ENCODE peak calls at places on chromosome 10, in ten cellular contexts. A is A549; U is fibroblast of lung; N is CD8-positive, alpha-beta memory T cell; R is right atrium auricular region; X is GM23248; H is neural progenitor cell; O is Karpas-422; B is SK-N-SH; I is AG04450. G is an unnamed sample.

GRCh38 chr10:624605-625334 is 64.7 kb downstream of the DIP2C start:
- DNase-seq in I (peak; percentile 57), U (peak; percentile 91), X (peak; percentile 89), B (peak; percentile 59), H (peak; percentile 61), A (no peak), O (no peak), R (peak; percentile 86), N (no peak), G (peak; percentile 88)

GRCh38 chr10:75353183-75353582 is 48.4 kb downstream of the ZNF503 start:
- DNase-seq in U (no peak), H (no peak), O (no peak), R (no peak), I (no peak), N (no peak), X (no peak), A (no peak), B (no peak), G (no peak)

GRCh38 chr10:50275650-50276235 is 24.4 kb upstream of the ASAH2 start:
- DNase-seq in O (peak; percentile 61), A (peak; percentile 18), N (peak; percentile 49), H (peak; percentile 59), I (no peak), B (peak; percentile 5), U (no peak), X (peak; percentile 47), R (no peak), G (peak; percentile 36)

GRCh38 chr10:99983280-99983988 is 26.3 kb downstream of the DNMBP start:
- DNase-seq in B (peak; percentile 73), X (peak; percentile 89), U (peak; percentile 57), H (no peak), N (no peak), O (peak; percentile 74), A (no peak), R (no peak), I (no peak), G (no peak)

GRCh38 chr10:50634479-50634878 is 10.7 kb upstream of the SGMS1 start:
- DNase-seq in R (no peak), B (no peak), A (no peak), N (no peak), I (no peak), O (no peak), H (no peak), U (no peak), X (no peak), G (no peak)

GRCh38 chr10:70355234-70356021 is 27.0 kb downstream of the LRRC20 start:
- DNase-seq in R (no peak), O (peak; percentile 76), N (no peak), I (no peak), U (no peak), A (no peak), H (peak; percentile 82), X (no peak), B (no peak), G (no peak)

GRCh38 chr10:92110039-92110794 is 180.7 kb downstream of the CPEB3 start:
- DNase-seq in B (no peak), O (no peak), X (peak; percentile 50), H (no peak), N (no peak), I (no peak), U (peak; percentile 80), R (no peak), A (no peak), G (peak; percentile 35)

GRCh38 chr10:47048533-47048905 is 137.3 kb downstream of the PTPN20 start:
- DNase-seq in B (no peak), A (no peak), I (no peak), X (peak; percentile 23), N (no peak), R (no peak), H (peak; percentile 39), U (no peak), O (no peak), G (peak; percentile 39)

GRCh38 chr10:32437334-32437733 is 8.6 kb upstream of the CCDC7 start:
- DNase-seq in N (no peak), R (no peak), H (no peak), I (no peak), A (no peak), B (no peak), X (peak; percentile 72), U (no peak), O (no peak), G (no peak)

GRCh38 chr10:70964281-70964680 is 75.9 kb upstream of the PCBD1 start:
- DNase-seq in X (no peak), I (no peak), O (no peak), A (no peak), R (no peak), N (no peak), H (no peak), B (no peak), U (no peak), G (no peak)

DNA sequence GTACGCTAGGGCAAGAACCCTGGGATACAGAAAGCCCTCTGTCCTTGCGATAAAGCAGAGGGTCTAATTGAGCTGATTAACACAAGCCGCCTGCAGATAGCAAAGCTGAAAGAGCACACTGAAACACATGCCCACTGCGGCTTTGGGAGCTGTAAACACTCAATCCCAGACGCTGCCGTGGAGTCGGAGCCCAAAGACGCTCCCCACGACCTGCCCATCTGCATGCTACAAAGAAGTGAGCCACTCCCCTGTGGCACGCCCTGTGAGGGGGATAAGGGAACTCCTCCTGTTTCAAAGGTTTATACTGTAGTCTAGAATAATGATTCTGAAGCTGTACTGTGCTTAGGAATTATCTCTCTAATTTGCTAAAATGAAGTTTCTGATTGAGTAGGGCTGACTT is 985.6 kb upstream of the GHITM start:
- DNase-seq in U (no peak), B (no peak), N (no peak), R (no peak), A (no peak), H (peak; percentile 15), I (no peak), X (no peak), O (no peak), G (no peak)
- H3K9me3 ChIP-seq in U (no peaks in the 10 kb centered on the region), B (no peaks in the 10 kb centered on the region), N (no peaks in the 10 kb centered on the region), R (no peaks in the 10 kb centered on the region), A (no peaks in the 10 kb centered on the region), H (no peaks in the 10 kb centered on the region), I (peaks cover 13% of the 10 kb centered on the region), X (no peaks in the 10 kb centered on the region), O (no peaks in the 10 kb centered on the region), G (no peaks in the 10 kb centered on the region)

GRCh38 chr10:131396108-131397010 is 84.8 kb upstream of the TCERG1L start:
- DNase-seq in A (no peak), O (peak; percentile 45), R (no peak), N (no peak), X (peak; percentile 2), B (peak; percentile 57), I (no peak), U (no peak), H (peak; percentile 26), G (no peak)

GRCh38 chr10:131387018-131387529 is 75.6 kb upstream of the TCERG1L start:
- DNase-seq in R (no peak), B (no peak), O (no peak), I (no peak), A (no peak), U (no peak), H (no peak), X (no peak), N (no peak), G (no peak)

GRCh38 chr10:131391991-131392390 is 80.5 kb upstream of the TCERG1L start:
- DNase-seq in N (no peak), B (no peak), I (no peak), R (no peak), U (no peak), A (no peak), X (no peak), H (no peak), O (no peak), G (no peak)
- H3K9me3 ChIP-seq in N (no peaks in the 10 kb centered on the region), B (no peaks in the 10 kb centered on the region), I (peaks cover 86% of the 10 kb centered on the region), R (no peaks in the 10 kb centered on the region), U (no peaks in the 10 kb centered on the region), A (no peaks in the 10 kb centered on the region), X (no peaks in the 10 kb centered on the region), H (no peaks in the 10 kb centered on the region), O (no peaks in the 10 kb centered on the region), G (peaks cover 3% of the 10 kb centered on the region)

GRCh38 chr10:107966817-107967216 is 802.3 kb upstream of the SORCS1 start:
- DNase-seq in A (no peak), N (no peak), U (peak; percentile 30), B (no peak), O (no peak), R (no peak), X (peak; percentile 53), I (no peak), H (no peak), G (no peak)
- H3K9me3 ChIP-seq in A (no peaks in the 10 kb centered on the region), N (no peaks in the 10 kb centered on the region), U (no peaks in the 10 kb centered on the region), B (no peaks in the 10 kb centered on the region), O (peaks cover 26% of the 10 kb centered on the region), R (no peaks in the 10 kb centered on the region), X (no peaks in the 10 kb centered on the region), I (peaks cover 4% of the 10 kb centered on the region), H (no peaks in the 10 kb centered on the region), G (peaks cover 5% of the 10 kb centered on the region)

GRCh38 chr10:120988751-120989150 is 137.6 kb downstream of the WDR11 start:
- DNase-seq in O (no peak), U (no peak), A (no peak), I (no peak), X (no peak), R (no peak), N (no peak), H (no peak), B (no peak), G (no peak)

GRCh38 chr10:120987359-120987758 is 136.2 kb downstream of the WDR11 start:
- DNase-seq in X (no peak), A (no peak), H (no peak), U (no peak), N (no peak), B (no peak), R (no peak), I (no peak), O (no peak), G (no peak)

GRCh38 chr10:120989279-120989678 is 138.1 kb downstream of the WDR11 start:
- DNase-seq in U (no peak), I (no peak), X (no peak), R (no peak), A (no peak), B (no peak), H (no peak), O (no peak), N (no peak), G (no peak)

GRCh38 chr10:120989996-120990395 is 138.8 kb downstream of the WDR11 start:
- DNase-seq in O (no peak), X (no peak), I (no peak), A (no peak), N (no peak), U (no peak), H (no peak), R (no peak), B (no peak), G (no peak)

GRCh38 chr10:120990831-120991230 is 139.7 kb downstream of the WDR11 start:
- DNase-seq in H (no peak), B (no peak), X (no peak), R (no peak), A (no peak), N (no peak), U (no peak), O (no peak), I (no peak), G (no peak)
- H3K9me3 ChIP-seq in H (peaks cover 5% of the 10 kb centered on the region), B (peaks cover 5% of the 10 kb centered on the region), X (no peaks in the 10 kb centered on the region), R (no peaks in the 10 kb centered on the region), A (no peaks in the 10 kb centered on the region), N (no peaks in the 10 kb centered on the region), U (no peaks in the 10 kb centered on the region), O (no peaks in the 10 kb centered on the region), I (peaks cover 36% of the 10 kb centered on the region), G (peaks cover 10% of the 10 kb centered on the region)

DNA sequence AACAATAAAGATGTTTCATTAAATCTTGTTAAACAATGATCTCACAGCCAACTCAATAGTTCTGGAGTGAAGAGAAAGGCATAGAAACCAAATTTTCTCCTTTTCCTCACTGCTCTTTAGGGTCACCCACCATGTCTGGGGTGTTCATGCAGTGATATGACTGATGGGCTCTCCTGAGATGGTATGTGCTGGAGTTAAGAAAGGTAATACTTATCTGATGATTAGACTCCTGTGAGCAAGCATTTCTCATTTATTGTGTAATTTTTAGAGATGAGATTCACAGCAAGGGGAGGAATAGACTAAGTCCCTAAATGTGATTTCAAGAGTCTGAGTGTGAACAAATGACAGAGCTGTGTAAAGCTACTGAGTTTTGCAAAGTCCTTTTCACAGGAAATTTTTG is 1361.3 kb upstream of the CELF2 start:
- DNase-seq in O (no peak), X (no peak), A (no peak), I (no peak), B (no peak), N (no peak), R (no peak), H (no peak), U (no peak), G (no peak)
- H3K9me3 ChIP-seq in O (no peaks in the 10 kb centered on the region), X (no peaks in the 10 kb centered on the region), A (peaks cover 5% of the 10 kb centered on the region), I (no peaks in the 10 kb centered on the region), B (no peaks in the 10 kb centered on the region), N (no peaks in the 10 kb centered on the region), R (no peaks in the 10 kb centered on the region), H (no peaks in the 10 kb centered on the region), U (no peaks in the 10 kb centered on the region), G (no peaks in the 10 kb centered on the region)

G was measured in SJSA1.